ENCODE peak calls at places on chromosome 18, in five cellular contexts. O is bronchial epithelial cell, M is ovary, V is pancreas, Z is HCT116. A is an unnamed sample.
A peak's percentile ranks its signal among the peaks of the same experiment; 100 is the strongest.

GRCh38 chr18:80120932-80121331 is 11.9 kb downstream of the ADNP2 start:
- DNase-seq in O (no peak), M (no peak), V (no peak), Z (no peak), A (no peak)

GRCh38 chr18:49529596-49529995 is 32.3 kb upstream of the LIPG start:
- DNase-seq in O (no peak), M (no peak), V (no peak), Z (no peak), A (no peak)

GRCh38 chr18:41829648-41830516 is 125.2 kb upstream of the PIK3C3 start:
- DNase-seq in O (no peak), M (no peak), V (no peak), Z (no peak), A (no peak)

GRCh38 chr18:33833847-33834246 is 255.8 kb downstream of the ASXL3 start:
- DNase-seq in O (no peak), M (no peak), V (no peak), Z (no peak), A (no peak)

GRCh38 chr18:33421225-33421624 is 19.3 kb downstream of the CCDC178 start:
- DNase-seq in O (no peak), M (no peak), V (no peak), Z (no peak), A (peak; percentile 3)

GRCh38 chr18:48989304-48990284 is 38.8 kb upstream of the SMAD7 start:
- DNase-seq in O (no peak), M (peak; percentile 19), V (no peak), Z (no peak), A (no peak)

GRCh38 chr18:74745658-74746403 is 148.2 kb downstream of the ZNF407 start:
- DNase-seq in O (peak; percentile 87), M (no peak), V (no peak), Z (peak; percentile 40), A (no peak)

GRCh38 chr18:42486296-42486695 is 531.3 kb downstream of the PIK3C3 start:
- DNase-seq in O (no peak), M (no peak), V (no peak), Z (no peak), A (peak; percentile 18)

GRCh38 chr18:40121001-40121400 is 1834.0 kb upstream of the PIK3C3 start:
- DNase-seq in O (peak; percentile 29), M (no peak), V (no peak), Z (no peak), A (no peak)

GRCh38 chr18:50454379-50455005 is 79.6 kb downstream of the SKA1 start:
- DNase-seq in O (peak; percentile 84), M (no peak), V (no peak), Z (no peak), A (no peak)

GRCh38 chr18:24914148-24914525 is 437.8 kb downstream of the ZNF521 start:
- DNase-seq in O (no peak), M (no peak), V (no peak), Z (no peak), A (no peak)

GRCh38 chr18:49249523-49249922 is 210.9 kb downstream of the DYM start:
- DNase-seq in O (peak; percentile 95), M (no peak), V (no peak), Z (no peak), A (no peak)

GRCh38 chr18:33579147-33579867 is 1.3 kb downstream of the ASXL3 start:
- DNase-seq in O (peak; percentile 8), M (no peak), V (no peak), Z (no peak), A (no peak)

GRCh38 chr18:74951165-74951760 is 257.7 kb downstream of the PTGR3 start:
- DNase-seq in O (peak; percentile 93), M (peak; percentile 35), V (peak; percentile 54), Z (no peak), A (peak; percentile 85)

GRCh38 chr18:24103622-24104021 is 35.2 kb upstream of the CABYR start:
- DNase-seq in O (no peak), M (no peak), V (no peak), Z (no peak), A (no peak)

GRCh38 chr18:67199993-67200617 is 316.4 kb downstream of the DSEL start:
- DNase-seq in O (peak; percentile 67), M (no peak), V (no peak), Z (peak; percentile 8), A (peak; percentile 39)

GRCh38 chr18:37484893-37485834 is 80.4 kb downstream of the CELF4 start:
- DNase-seq in O (peak; percentile 35), M (peak; percentile 54), V (peak; percentile 37), Z (peak; percentile 8), A (no peak)

GRCh38 chr18:49023938-49024341 is 73.2 kb upstream of the SMAD7 start:
- DNase-seq in O (no peak), M (no peak), V (no peak), Z (no peak), A (no peak)

GRCh38 chr18:69865656-69866241 is 81.9 kb downstream of the CD226 start:
- DNase-seq in O (no peak), M (no peak), V (no peak), Z (no peak), A (no peak)

GRCh38 chr18:57142361-57142760 is 4.5 kb upstream of the BOD1L2 start:
- DNase-seq in O (no peak), M (no peak), V (no peak), Z (no peak), A (no peak)

GRCh38 chr18:26553943-26554342 is 5.6 kb upstream of the KCTD1 start:
- DNase-seq in O (no peak), M (no peak), V (no peak), Z (no peak), A (no peak)

GRCh38 chr18:40810371-40810770 is 1144.7 kb upstream of the PIK3C3 start:
- DNase-seq in O (peak; percentile 80), M (no peak), V (no peak), Z (no peak), A (no peak)

GRCh38 chr18:36427369-36427768 is 129.9 kb downstream of the FHOD3 start:
- DNase-seq in O (no peak), M (no peak), V (no peak), Z (no peak), A (no peak)

GRCh38 chr18:11728247-11728646 is 39.2 kb downstream of the GNAL start:
- DNase-seq in O (peak; percentile 52), M (no peak), V (no peak), Z (peak; percentile 8), A (no peak)

GRCh38 chr18:60664736-60665135 is 292.2 kb upstream of the MC4R start:
- DNase-seq in O (no peak), M (no peak), V (no peak), Z (no peak), A (no peak)

GRCh38 chr18:60667016-60667415 is 294.4 kb upstream of the MC4R start:
- DNase-seq in O (peak; percentile 69), M (no peak), V (no peak), Z (no peak), A (no peak)

GRCh38 chr18:60671022-60671421 is 298.4 kb upstream of the MC4R start:
- DNase-seq in O (no peak), M (no peak), V (no peak), Z (no peak), A (no peak)

GRCh38 chr18:60663060-60663989 is 290.8 kb upstream of the MC4R start:
- DNase-seq in O (no peak), M (no peak), V (no peak), Z (no peak), A (no peak)

GRCh38 chr18:60668583-60668982 is 296.0 kb upstream of the MC4R start:
- DNase-seq in O (no peak), M (no peak), V (no peak), Z (no peak), A (no peak)
- TF ChIP-seq CTCF in O (peak; percentile 13), M (no peak), V (no peak), Z (peak; percentile 18), A (peak; percentile 54)

GRCh38 chr18:3269241-3269640 is 7.3 kb downstream of the MYL12B start:
- DNase-seq in O (no peak), M (no peak), V (no peak), Z (no peak), A (no peak)
- H3K4me3 ChIP-seq in O (no peak overlapping the region), M (no peak overlapping the region), V (no peak overlapping the region), Z (no peak overlapping the region), A (no peak overlapping the region)

DNA sequence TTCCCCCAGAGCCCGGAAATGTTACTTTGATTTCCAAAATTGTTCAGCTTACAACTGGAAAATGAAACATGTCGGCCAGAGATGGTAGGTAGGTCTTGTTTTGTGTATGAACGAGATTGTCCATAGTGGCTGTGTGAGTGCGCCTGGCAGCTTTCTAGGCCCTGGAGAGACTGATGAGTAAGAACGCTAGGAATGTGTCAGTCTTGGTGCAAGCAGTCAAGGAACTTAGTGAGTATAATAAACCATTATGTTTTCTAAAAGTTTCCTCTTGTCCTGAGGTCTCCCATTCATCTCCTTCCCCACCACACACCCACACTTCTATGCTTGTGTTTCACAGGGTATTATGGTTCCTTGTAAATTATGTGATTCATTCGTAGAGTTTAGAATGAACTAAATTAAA is 234.2 kb downstream of the CDH2 start:
- DNase-seq in O (peak; percentile 23), M (no peak), V (no peak), Z (no peak), A (no peak)
- TF ChIP-seq CTCF in O (no peak), M (no peak), V (no peak), Z (no peak), A (no peak)

DNA sequence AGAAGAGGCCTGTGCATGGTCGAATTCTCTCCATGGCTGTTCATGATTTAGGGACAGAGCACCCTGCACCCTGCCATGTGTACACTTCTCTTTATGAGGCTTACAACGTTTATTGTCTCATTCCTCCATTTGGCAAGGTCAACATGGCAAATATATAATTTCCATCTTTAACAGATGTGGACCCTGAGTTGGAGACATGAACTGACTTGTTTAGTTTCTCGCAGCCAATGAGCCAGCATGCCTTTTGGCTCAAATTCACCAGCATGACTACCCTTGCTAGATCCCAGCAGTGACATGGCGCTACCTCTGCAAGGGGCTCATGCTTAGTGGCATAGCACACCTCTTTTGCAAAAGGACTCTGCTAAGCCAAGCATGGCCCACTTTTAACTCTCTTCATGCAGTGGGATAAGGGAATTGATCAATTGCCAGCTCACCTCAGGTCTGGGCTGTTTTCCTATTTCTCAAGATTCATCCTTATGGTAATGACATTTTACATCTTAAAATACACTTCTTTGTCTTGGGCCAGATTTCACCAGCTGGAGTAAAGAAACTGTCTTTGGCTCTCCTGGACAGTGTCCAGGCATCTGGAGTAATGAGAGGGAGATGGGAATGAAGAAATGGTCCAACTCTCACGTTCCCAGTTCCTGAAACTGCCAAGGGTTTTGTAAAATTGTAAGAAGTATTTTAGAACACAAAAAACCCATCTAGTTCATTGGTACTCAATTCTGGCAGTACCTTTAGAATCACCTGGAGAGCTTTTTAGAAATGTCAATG is 159.6 kb downstream of the SETBP1 start:
- DNase-seq in O (peak; percentile 69), M (peak; percentile 51), V (no peak), Z (no peak), A (peak; percentile 85)
- H3K4me3 ChIP-seq in O (no peak overlapping the region), M (no peak overlapping the region), V (no peak overlapping the region), Z (no peak overlapping the region), A (no peak overlapping the region)

DNA sequence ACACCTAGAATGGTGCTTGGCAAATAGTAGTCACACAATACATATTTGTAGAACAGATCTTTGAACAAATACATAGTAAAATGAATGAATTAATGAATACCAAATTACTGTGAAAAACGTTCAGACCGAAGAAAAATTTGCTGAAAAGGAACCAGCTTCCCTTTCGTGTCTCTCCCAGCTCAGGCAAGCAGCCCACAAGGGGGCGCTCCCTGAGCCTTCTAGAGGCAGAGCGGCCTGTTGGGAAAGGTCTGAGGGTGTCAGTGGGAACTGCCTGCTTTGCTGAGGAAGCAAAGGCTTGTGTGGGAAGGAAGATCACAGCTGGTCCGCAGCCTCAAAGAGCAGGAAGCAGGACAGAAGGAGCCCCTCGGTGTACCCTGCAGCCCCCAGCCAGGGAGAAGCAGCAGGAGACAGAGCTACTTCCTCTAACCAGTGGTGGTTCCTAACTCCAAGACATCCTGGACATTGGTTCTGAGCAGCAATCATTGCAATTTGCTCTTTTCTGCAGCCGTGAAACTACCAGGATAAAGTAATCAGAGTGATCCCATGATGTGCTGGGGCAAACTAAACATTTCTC is 231.1 kb downstream of the ANKRD30B start:
- DNase-seq in O (no peak), M (no peak), V (no peak), Z (no peak), A (no peak)
- TF ChIP-seq CTCF in O (peak; percentile 40), M (no peak), V (no peak), Z (peak; percentile 33), A (peak; percentile 81)

GRCh38 chr18:9429662-9429993 is 45.7 kb upstream of the RALBP1 start:
- DNase-seq in O (no peak), M (no peak), V (no peak), Z (no peak), A (no peak)
- H3K4me3 ChIP-seq in O (no peak overlapping the region), M (no peak overlapping the region), V (no peak overlapping the region), Z (no peak overlapping the region), A (no peak overlapping the region)

A was measured in LNCaP clone FGC.